ENCODE peak calls at places on chromosomes 6 and 20, in eight cellular contexts. One of them, this sample, is unnamed.
A peak's percentile ranks its signal among the peaks of the same experiment; 100 is the strongest.

GRCh38 chr6:14841901-14842421 is 403.9 kb upstream of the JARID2 start:
- DNase-seq in CD8-positive, alpha-beta T cell: no peak
- DNase-seq in keratinocyte: no peak
- DNase-seq in ovary: no peak
- DNase-seq in heart right ventricle: no peak
- DNase-seq in A549: no peak
- DNase-seq in tibial artery: no peak
- DNase-seq in lower lobe of right lung: peak; percentile 70
- DNase-seq in this sample: no peak

GRCh38 chr6:113137411-113137810 is 719.7 kb upstream of the MARCKS start:
- DNase-seq in CD8-positive, alpha-beta T cell: no peak
- DNase-seq in keratinocyte: no peak
- DNase-seq in ovary: peak; percentile 32
- DNase-seq in heart right ventricle: peak; percentile 31
- DNase-seq in A549: no peak
- DNase-seq in tibial artery: peak; percentile 50
- DNase-seq in lower lobe of right lung: no peak
- DNase-seq in this sample: no peak

GRCh38 chr20:58048096-58048702 is 180.3 kb downstream of the ANKRD60 start:
- DNase-seq in CD8-positive, alpha-beta T cell: no peak
- DNase-seq in keratinocyte: peak; percentile 28
- DNase-seq in ovary: no peak
- DNase-seq in heart right ventricle: peak; percentile 23
- DNase-seq in A549: peak; percentile 45
- DNase-seq in tibial artery: no peak
- DNase-seq in lower lobe of right lung: no peak
- DNase-seq in this sample: no peak

GRCh38 chr6:16625319-16626240 is 135.7 kb downstream of the ATXN1 start:
- DNase-seq in CD8-positive, alpha-beta T cell: no peak
- DNase-seq in keratinocyte: no peak
- DNase-seq in ovary: no peak
- DNase-seq in heart right ventricle: no peak
- DNase-seq in A549: no peak
- DNase-seq in tibial artery: no peak
- DNase-seq in lower lobe of right lung: no peak
- DNase-seq in this sample: no peak

GRCh38 chr6:47116086-47116485 is 74.0 kb upstream of the ADGRF1 start:
- DNase-seq in CD8-positive, alpha-beta T cell: no peak
- DNase-seq in keratinocyte: no peak
- DNase-seq in ovary: no peak
- DNase-seq in heart right ventricle: no peak
- DNase-seq in A549: no peak
- DNase-seq in tibial artery: no peak
- DNase-seq in lower lobe of right lung: no peak
- DNase-seq in this sample: no peak

GRCh38 chr6:122170274-122170673 is 229.2 kb upstream of the HSF2 start:
- DNase-seq in CD8-positive, alpha-beta T cell: no peak
- DNase-seq in keratinocyte: no peak
- DNase-seq in ovary: no peak
- DNase-seq in heart right ventricle: no peak
- DNase-seq in A549: no peak
- DNase-seq in tibial artery: no peak
- DNase-seq in lower lobe of right lung: no peak
- DNase-seq in this sample: no peak

GRCh38 chr6:24430086-24430485 is 27.4 kb downstream of the MRS2 start:
- DNase-seq in CD8-positive, alpha-beta T cell: no peak
- DNase-seq in keratinocyte: no peak
- DNase-seq in ovary: no peak
- DNase-seq in heart right ventricle: no peak
- DNase-seq in A549: no peak
- DNase-seq in tibial artery: no peak
- DNase-seq in lower lobe of right lung: no peak
- DNase-seq in this sample: no peak

GRCh38 chr6:45047573-45047972 is 280.6 kb upstream of the RUNX2 start:
- DNase-seq in CD8-positive, alpha-beta T cell: no peak
- DNase-seq in keratinocyte: no peak
- DNase-seq in ovary: no peak
- DNase-seq in heart right ventricle: no peak
- DNase-seq in A549: no peak
- DNase-seq in tibial artery: no peak
- DNase-seq in lower lobe of right lung: no peak
- DNase-seq in this sample: no peak

GRCh38 chr6:143878272-143878760 is 14.0 kb downstream of the ZC2HC1B start:
- DNase-seq in CD8-positive, alpha-beta T cell: no peak
- DNase-seq in keratinocyte: no peak
- DNase-seq in ovary: no peak
- DNase-seq in heart right ventricle: no peak
- DNase-seq in A549: no peak
- DNase-seq in tibial artery: no peak
- DNase-seq in lower lobe of right lung: no peak
- DNase-seq in this sample: no peak

GRCh38 chr6:121584591-121585369 is 149.3 kb downstream of the GJA1 start:
- DNase-seq in CD8-positive, alpha-beta T cell: no peak
- DNase-seq in keratinocyte: no peak
- DNase-seq in ovary: no peak
- DNase-seq in heart right ventricle: no peak
- DNase-seq in A549: no peak
- DNase-seq in tibial artery: no peak
- DNase-seq in lower lobe of right lung: no peak
- DNase-seq in this sample: no peak

GRCh38 chr6:38188677-38189335 is 369.3 kb downstream of the ZFAND3 start:
- DNase-seq in CD8-positive, alpha-beta T cell: no peak
- DNase-seq in keratinocyte: no peak
- DNase-seq in ovary: no peak
- DNase-seq in heart right ventricle: no peak
- DNase-seq in A549: no peak
- DNase-seq in tibial artery: no peak
- DNase-seq in lower lobe of right lung: no peak
- DNase-seq in this sample: no peak

GRCh38 chr6:33959661-33960344 is 156.0 kb upstream of the MLN start:
- DNase-seq in CD8-positive, alpha-beta T cell: no peak
- DNase-seq in keratinocyte: no peak
- DNase-seq in ovary: no peak
- DNase-seq in heart right ventricle: no peak
- DNase-seq in A549: no peak
- DNase-seq in tibial artery: peak; percentile 38
- DNase-seq in lower lobe of right lung: no peak
- DNase-seq in this sample: no peak

GRCh38 chr20:25242231-25242630 is 5.7 kb upstream of the PYGB start:
- DNase-seq in CD8-positive, alpha-beta T cell: no peak
- DNase-seq in keratinocyte: no peak
- DNase-seq in ovary: no peak
- DNase-seq in heart right ventricle: no peak
- DNase-seq in A549: no peak
- DNase-seq in tibial artery: no peak
- DNase-seq in lower lobe of right lung: no peak
- DNase-seq in this sample: no peak

GRCh38 chr6:159074866-159075265 is 30.1 kb upstream of the TAGAP start:
- DNase-seq in CD8-positive, alpha-beta T cell: no peak
- DNase-seq in keratinocyte: no peak
- DNase-seq in ovary: no peak
- DNase-seq in heart right ventricle: no peak
- DNase-seq in A549: no peak
- DNase-seq in tibial artery: no peak
- DNase-seq in lower lobe of right lung: no peak
- DNase-seq in this sample: no peak

GRCh38 chr20:38094373-38094775 is 60.8 kb downstream of the RPRD1B start:
- DNase-seq in CD8-positive, alpha-beta T cell: no peak
- DNase-seq in keratinocyte: no peak
- DNase-seq in ovary: no peak
- DNase-seq in heart right ventricle: peak; percentile 61
- DNase-seq in A549: peak; percentile 33
- DNase-seq in tibial artery: peak; percentile 72
- DNase-seq in lower lobe of right lung: no peak
- DNase-seq in this sample: no peak

GRCh38 chr20:22799687-22800086 is 215.3 kb upstream of the FOXA2 start:
- DNase-seq in CD8-positive, alpha-beta T cell: no peak
- DNase-seq in keratinocyte: no peak
- DNase-seq in ovary: no peak
- DNase-seq in heart right ventricle: no peak
- DNase-seq in A549: no peak
- DNase-seq in tibial artery: no peak
- DNase-seq in lower lobe of right lung: no peak
- DNase-seq in this sample: no peak

GRCh38 chr6:45607818-45608217 is 230.1 kb upstream of the SUPT3H start:
- DNase-seq in CD8-positive, alpha-beta T cell: no peak
- DNase-seq in keratinocyte: peak; percentile 44
- DNase-seq in ovary: no peak
- DNase-seq in heart right ventricle: no peak
- DNase-seq in A549: no peak
- DNase-seq in tibial artery: no peak
- DNase-seq in lower lobe of right lung: no peak
- DNase-seq in this sample: no peak

GRCh38 chr6:142833054-142833453 is 111.9 kb downstream of the HIVEP2 start:
- DNase-seq in CD8-positive, alpha-beta T cell: no peak
- DNase-seq in keratinocyte: peak; percentile 71
- DNase-seq in ovary: no peak
- DNase-seq in heart right ventricle: no peak
- DNase-seq in A549: no peak
- DNase-seq in tibial artery: peak; percentile 65
- DNase-seq in lower lobe of right lung: no peak
- DNase-seq in this sample: no peak

GRCh38 chr20:610130-611046 is at the start of gene TCF15:
- DNase-seq in CD8-positive, alpha-beta T cell: no peak
- DNase-seq in keratinocyte: no peak
- DNase-seq in ovary: no peak
- DNase-seq in heart right ventricle: peak; percentile 67
- DNase-seq in A549: no peak
- DNase-seq in tibial artery: no peak
- DNase-seq in lower lobe of right lung: peak; percentile 30
- DNase-seq in this sample: no peak

GRCh38 chr6:33112148-33112547 is 36.4 kb downstream of the HLA-DPB1 start:
- DNase-seq in CD8-positive, alpha-beta T cell: no peak
- DNase-seq in keratinocyte: no peak
- DNase-seq in ovary: no peak
- DNase-seq in heart right ventricle: peak; percentile 45
- DNase-seq in A549: no peak
- DNase-seq in tibial artery: no peak
- DNase-seq in lower lobe of right lung: no peak
- DNase-seq in this sample: no peak

GRCh38 chr20:56285496-56285895 is 37.0 kb downstream of the MC3R start:
- DNase-seq in CD8-positive, alpha-beta T cell: no peak
- DNase-seq in keratinocyte: no peak
- DNase-seq in ovary: no peak
- DNase-seq in heart right ventricle: no peak
- DNase-seq in A549: no peak
- DNase-seq in tibial artery: no peak
- DNase-seq in lower lobe of right lung: no peak
- DNase-seq in this sample: no peak

DNA sequence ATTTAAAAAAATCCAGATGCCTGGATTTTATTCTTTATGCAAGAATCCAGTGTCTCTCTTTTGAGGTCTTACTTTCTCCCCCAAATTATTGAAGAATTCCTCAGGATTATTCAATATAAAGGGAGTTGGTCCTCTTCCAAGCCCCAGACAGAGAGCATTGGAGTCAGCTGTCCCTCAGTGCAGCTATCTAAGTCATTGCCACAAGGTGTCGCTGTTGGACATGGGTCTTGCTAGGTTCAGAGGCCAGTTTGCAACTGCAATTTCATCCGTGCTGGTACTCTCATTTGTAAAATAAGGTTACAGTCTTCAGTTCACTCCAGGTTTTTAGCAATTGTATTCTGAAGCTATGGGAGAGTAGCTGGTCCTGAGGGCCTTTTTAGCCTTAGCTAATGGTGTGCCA is 27.8 kb downstream of the CCN2 start:
- DNase-seq in CD8-positive, alpha-beta T cell: no peak
- DNase-seq in keratinocyte: no peak
- DNase-seq in ovary: peak; percentile 69
- DNase-seq in heart right ventricle: peak; percentile 32
- DNase-seq in A549: no peak
- DNase-seq in tibial artery: no peak
- DNase-seq in lower lobe of right lung: no peak
- DNase-seq in this sample: no peak
- TF ChIP-seq CTCF in CD8-positive, alpha-beta T cell: peak; percentile 34
- TF ChIP-seq CTCF in keratinocyte: peak; percentile 90
- TF ChIP-seq CTCF in ovary: peak; percentile 55
- TF ChIP-seq CTCF in heart right ventricle: peak; percentile 58
- TF ChIP-seq CTCF in A549: peak; percentile 36
- TF ChIP-seq CTCF in tibial artery: peak; percentile 31
- TF ChIP-seq CTCF in lower lobe of right lung: peak; percentile 73
- TF ChIP-seq CTCF in this sample: no peak

DNA sequence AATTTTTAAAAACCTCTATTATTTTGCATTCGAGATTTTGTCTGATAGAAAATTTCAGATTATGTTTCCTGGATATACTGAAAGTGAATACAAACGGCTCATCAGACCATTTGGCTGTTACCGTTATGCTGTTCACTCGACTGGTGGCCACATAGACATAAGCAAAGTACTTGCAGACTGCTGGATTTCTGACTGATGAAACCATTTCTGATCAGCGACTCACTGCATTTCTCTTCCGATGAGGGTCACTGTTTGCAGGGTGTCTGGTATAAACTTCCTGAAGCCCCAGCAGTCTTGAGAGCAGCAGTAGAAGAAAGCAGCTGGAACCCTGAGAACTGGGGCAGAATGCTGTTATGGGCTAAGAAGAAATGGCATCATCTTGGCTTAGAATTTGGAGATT is 17.7 kb downstream of the SNX9 start:
- DNase-seq in CD8-positive, alpha-beta T cell: no peak
- DNase-seq in keratinocyte: no peak
- DNase-seq in ovary: no peak
- DNase-seq in heart right ventricle: no peak
- DNase-seq in A549: no peak
- DNase-seq in tibial artery: no peak
- DNase-seq in lower lobe of right lung: no peak
- DNase-seq in this sample: no peak
- H3K4me3 ChIP-seq in CD8-positive, alpha-beta T cell: no peak overlapping the region
- H3K4me3 ChIP-seq in keratinocyte: peak overlapping the region; percentile 58
- H3K4me3 ChIP-seq in ovary: no peak overlapping the region
- H3K4me3 ChIP-seq in heart right ventricle: no peak overlapping the region
- H3K4me3 ChIP-seq in A549: no peak overlapping the region
- H3K4me3 ChIP-seq in tibial artery: no peak overlapping the region
- H3K4me3 ChIP-seq in lower lobe of right lung: no peak overlapping the region
- H3K4me3 ChIP-seq in this sample: peak overlapping the region; percentile 4

GRCh38 chr6:137868721-137869631 is 1.9 kb downstream of the TNFAIP3 start:
- DNase-seq in CD8-positive, alpha-beta T cell: no peak
- DNase-seq in keratinocyte: no peak
- DNase-seq in ovary: no peak
- DNase-seq in heart right ventricle: no peak
- DNase-seq in A549: no peak
- DNase-seq in tibial artery: no peak
- DNase-seq in lower lobe of right lung: no peak
- DNase-seq in this sample: no peak
- H3K27ac ChIP-seq in CD8-positive, alpha-beta T cell: peak overlapping the region; percentile 95
- H3K27ac ChIP-seq in keratinocyte: peak overlapping the region; percentile 90
- H3K27ac ChIP-seq in ovary: peak overlapping the region; percentile 19
- H3K27ac ChIP-seq in heart right ventricle: peak overlapping the region; percentile 91
- H3K27ac ChIP-seq in A549: no peak overlapping the region
- H3K27ac ChIP-seq in tibial artery: no peak overlapping the region
- H3K27ac ChIP-seq in lower lobe of right lung: peak overlapping the region; percentile 97
- H3K27ac ChIP-seq in this sample: peak overlapping the region; percentile 26

DNA sequence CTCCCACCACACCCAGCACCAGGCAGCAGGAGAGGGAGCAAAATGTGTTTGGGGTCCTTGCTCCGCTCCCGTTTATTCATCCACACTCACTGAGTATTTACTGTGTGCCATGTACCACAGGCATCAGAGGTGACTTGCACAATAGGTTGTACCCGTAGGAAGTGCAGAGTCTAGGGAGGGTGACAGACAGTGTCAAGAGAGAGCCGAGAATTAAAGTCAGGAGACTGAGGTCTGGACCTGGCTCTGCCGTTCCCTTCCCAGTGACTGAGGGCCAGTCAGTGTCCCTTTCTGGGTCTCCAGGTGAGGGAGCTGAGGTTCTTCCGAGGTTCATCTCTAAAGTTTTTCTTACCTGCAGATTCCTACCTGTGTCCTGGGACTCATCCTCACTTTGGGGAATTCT is 22.3 kb downstream of the TTBK1 start:
- DNase-seq in CD8-positive, alpha-beta T cell: no peak
- DNase-seq in keratinocyte: no peak
- DNase-seq in ovary: no peak
- DNase-seq in heart right ventricle: no peak
- DNase-seq in A549: no peak
- DNase-seq in tibial artery: no peak
- DNase-seq in lower lobe of right lung: no peak
- DNase-seq in this sample: no peak
- TF ChIP-seq CTCF in CD8-positive, alpha-beta T cell: no peak
- TF ChIP-seq CTCF in keratinocyte: no peak
- TF ChIP-seq CTCF in ovary: no peak
- TF ChIP-seq CTCF in heart right ventricle: no peak
- TF ChIP-seq CTCF in A549: no peak
- TF ChIP-seq CTCF in tibial artery: no peak
- TF ChIP-seq CTCF in lower lobe of right lung: no peak
- TF ChIP-seq CTCF in this sample: no peak